ENCODE peak calls at places on chromosome 12, in ten cellular contexts. T is right atrium auricular region, K is endodermal cell, N is dorsolateral prefrontal cortex, V is A549, U is AG10803, P is OCI-LY7, B is cardiac muscle cell, O is colonic mucosa, H is fibroblast of lung. M is an unnamed sample.

GRCh38 chr12:118350908-118351592 is 21.7 kb downstream of the TAOK3 start:
- DNase-seq in T (no peak), K (no peak), N (no peak), V (no peak), U (no peak), P (no peak), B (no peak), O (no peak), H (no peak), M (no peak)

GRCh38 chr12:118377891-118378470 is 1.6 kb downstream of the SUDS3 start:
- DNase-seq in T (peak), K (peak), N (peak), V (peak), U (peak), P (peak), B (peak), O (peak), H (peak), M (peak)

GRCh38 chr12:77796775-77797174 is 33.9 kb upstream of the NAV3 start:
- DNase-seq in T (no peak), K (no peak), N (no peak), V (no peak), U (peak), P (no peak), B (no peak), O (no peak), H (peak), M (no peak)

GRCh38 chr12:10365716-10366433 is 24.0 kb downstream of the KLRK1 start:
- DNase-seq in T (no peak), K (peak), N (no peak), V (no peak), U (peak), P (no peak), B (no peak), O (no peak), H (peak), M (no peak)

GRCh38 chr12:128076188-128076587 is 190.8 kb upstream of the TMEM132C start:
- DNase-seq in T (no peak), K (peak), N (no peak), V (peak), U (peak), P (no peak), B (no peak), O (peak), H (peak), M (no peak)

GRCh38 chr12:125633686-125634085 is 568.5 kb downstream of the AACS start:
- DNase-seq in T (no peak), K (peak), N (no peak), V (no peak), U (no peak), P (no peak), B (no peak), O (no peak), H (no peak), M (no peak)

GRCh38 chr12:130965214-130965613 is 11.5 kb downstream of the ADGRD1 start:
- DNase-seq in T (no peak), K (no peak), N (no peak), V (no peak), U (no peak), P (no peak), B (no peak), O (no peak), H (no peak), M (no peak)

GRCh38 chr12:25769076-25769945 is 189.2 kb upstream of the RASSF8 start:
- DNase-seq in T (no peak), K (no peak), N (no peak), V (peak), U (peak), P (no peak), B (no peak), O (no peak), H (peak), M (no peak)

GRCh38 chr12:1932264-1932777 is 13.9 kb upstream of the CACNA2D4 start:
- DNase-seq in T (peak), K (peak), N (peak), V (no peak), U (peak), P (no peak), B (no peak), O (peak), H (peak), M (no peak)

GRCh38 chr12:101653503-101653902 is 43.9 kb upstream of the CHPT1 start:
- DNase-seq in T (no peak), K (no peak), N (no peak), V (no peak), U (no peak), P (no peak), B (no peak), O (peak), H (no peak), M (no peak)

GRCh38 chr12:77118696-77119095 is 53.3 kb upstream of the E2F7 start:
- DNase-seq in T (no peak), K (no peak), N (no peak), V (no peak), U (no peak), P (no peak), B (no peak), O (no peak), H (peak), M (no peak)

GRCh38 chr12:130768120-130768519 is 52.0 kb upstream of the RIMBP2 start:
- DNase-seq in T (no peak), K (no peak), N (no peak), V (no peak), U (no peak), P (no peak), B (no peak), O (no peak), H (peak), M (no peak)

GRCh38 chr12:100908501-100908900 is 113.9 kb downstream of the ANO4 start:
- DNase-seq in T (no peak), K (no peak), N (no peak), V (no peak), U (peak), P (no peak), B (no peak), O (no peak), H (peak), M (no peak)

GRCh38 chr12:32482226-32482625 is 82.9 kb downstream of the FGD4 start:
- DNase-seq in T (no peak), K (no peak), N (no peak), V (no peak), U (no peak), P (peak), B (no peak), O (no peak), H (no peak), M (peak)

GRCh38 chr12:124917135-124917840 is 2.8 kb upstream of the UBC start:
- DNase-seq in T (peak), K (peak), N (peak), V (peak), U (peak), P (peak), B (peak), O (peak), H (peak), M (peak)

GRCh38 chr12:62724947-62725447 is 210.0 kb downstream of the PPM1H start:
- DNase-seq in T (no peak), K (peak), N (no peak), V (peak), U (peak), P (no peak), B (peak), O (peak), H (peak), M (no peak)

DNA sequence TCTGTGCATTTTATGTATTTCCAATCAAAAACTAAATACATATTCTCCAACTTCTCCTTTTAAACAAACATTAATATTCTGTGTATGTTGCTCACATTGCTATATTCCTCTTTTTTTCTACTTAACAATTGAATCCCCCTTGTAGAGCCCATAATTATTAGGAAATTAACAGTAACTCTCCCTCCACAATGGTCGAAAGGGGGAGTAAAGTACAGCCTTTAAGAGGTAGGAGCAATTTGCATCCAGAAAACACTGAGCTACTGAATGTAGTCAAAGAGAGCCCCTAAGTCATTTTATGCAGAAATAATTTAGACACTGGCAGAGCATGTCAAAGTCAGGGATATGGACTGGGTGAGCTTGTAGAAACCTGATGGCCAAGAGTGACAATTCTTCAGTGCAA is 57.2 kb upstream of the SCN8A start:
- DNase-seq in T (no peak), K (no peak), N (no peak), V (peak), U (peak), P (no peak), B (peak), O (no peak), H (peak), M (no peak)
- TF ChIP-seq CTCF in T (no peak), K (peak), N (no peak), V (peak), U (peak), P (peak), B (peak), O (no peak), H (peak), M (no peak)

GRCh38 chr12:27779837-27780611 is at the start of the genes KLHL42 and MANSC4:
- DNase-seq in T (peak), K (peak), N (peak), V (peak), U (peak), P (peak), B (peak), O (peak), H (peak), M (peak)
- TF ChIP-seq CTCF in T (no peak), K (peak), N (no peak), V (peak), U (peak), P (no peak), B (no peak), O (no peak), H (no peak), M (no peak)

GRCh38 chr12:111064154-111064553 is 143.8 kb upstream of the MYL2 start:
- DNase-seq in T (no peak), K (no peak), N (no peak), V (no peak), U (no peak), P (no peak), B (no peak), O (no peak), H (no peak), M (no peak)
- TF ChIP-seq CTCF in T (no peak), K (no peak), N (no peak), V (no peak), U (no peak), P (no peak), B (no peak), O (no peak), H (no peak), M (no peak)

GRCh38 chr12:27523305-27523641 is 733 bp upstream of the PPFIBP1 start:
- DNase-seq in T (no peak), K (no peak), N (no peak), V (no peak), U (no peak), P (no peak), B (no peak), O (no peak), H (no peak), M (peak)

GRCh38 chr12:27525373-27525772 is 1.4 kb downstream of the PPFIBP1 start:
- DNase-seq in T (no peak), K (peak), N (no peak), V (peak), U (peak), P (no peak), B (no peak), O (peak), H (peak), M (no peak)

GRCh38 chr12:27523642-27524488 is at the start of gene PPFIBP1:
- DNase-seq in T (peak), K (peak), N (peak), V (peak), U (peak), P (peak), B (peak), O (peak), H (peak), M (peak)

GRCh38 chr12:27524839-27525238 is 833 bp downstream of the PPFIBP1 start:
- DNase-seq in T (no peak), K (no peak), N (no peak), V (peak), U (peak), P (no peak), B (no peak), O (peak), H (no peak), M (no peak)

GRCh38 chr12:27524489-27524835 is 456 bp downstream of the PPFIBP1 start:
- DNase-seq in T (no peak), K (no peak), N (no peak), V (no peak), U (no peak), P (no peak), B (no peak), O (no peak), H (no peak), M (no peak)
- TF ChIP-seq CTCF in T (no peak), K (peak), N (no peak), V (peak), U (no peak), P (no peak), B (no peak), O (no peak), H (no peak), M (no peak)

DNA sequence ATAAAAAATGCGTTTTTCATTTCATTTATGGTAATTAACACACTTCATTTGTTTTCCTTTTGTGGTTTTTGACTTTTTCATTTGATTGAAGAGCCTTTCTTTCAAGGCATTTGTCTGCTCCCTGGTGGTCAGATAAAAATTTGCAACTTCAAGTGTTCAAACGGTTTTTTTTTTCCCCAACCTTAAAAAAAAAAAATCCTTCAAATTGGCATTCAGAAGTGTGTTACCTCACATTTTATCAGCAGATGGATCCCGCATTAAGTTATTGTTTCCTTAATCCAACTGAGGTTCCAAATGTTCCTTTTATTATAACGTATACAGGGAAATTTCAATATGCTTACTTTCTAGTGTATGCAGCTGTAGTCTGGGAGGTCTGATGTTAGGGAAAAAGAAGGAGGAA is 47.2 kb downstream of the MYF5 start:
- DNase-seq in T (no peak), K (peak), N (no peak), V (peak), U (peak), P (peak), B (peak), O (no peak), H (peak), M (peak)
- TF ChIP-seq CTCF in T (peak), K (peak), N (peak), V (peak), U (peak), P (peak), B (peak), O (peak), H (peak), M (no peak)

M was measured in GM20000.